ENCODE peak calls at places on chromosomes 11 and 22, in six cellular contexts. F is GM12865, I is HFF-Myc, O is retinal pigment epithelial cell, B is BJ, A is mammary epithelial cell. M is an unnamed sample.

GRCh38 chr11:94767701-94768601 is at the start of gene AMOTL1:
- DNase-seq in F (no peak), I (peak; percentile 65), O (peak; percentile 66), B (no peak), A (peak; percentile 87), M (peak; percentile 75)

GRCh38 chr22:36439481-36440271 is 41.8 kb downstream of the TXN2 start:
- DNase-seq in F (no peak), I (peak; percentile 83), O (peak; percentile 21), B (peak; percentile 86), A (peak; percentile 83), M (peak; percentile 84)

GRCh38 chr11:114172871-114173444 is 113.4 kb downstream of the ZBTB16 start:
- DNase-seq in F (no peak), I (no peak), O (no peak), B (no peak), A (no peak), M (no peak)

GRCh38 chr11:2770556-2771301 is 70.9 kb upstream of the KCNQ1OT1 start:
- DNase-seq in F (no peak), I (no peak), O (no peak), B (no peak), A (no peak), M (no peak)

GRCh38 chr11:106997241-106997640 is 21.0 kb downstream of the GUCY1A2 start:
- DNase-seq in F (no peak), I (no peak), O (no peak), B (no peak), A (no peak), M (no peak)

GRCh38 chr11:126197277-126197939 is 14.0 kb downstream of the RPUSD4 start:
- DNase-seq in F (peak; percentile 33), I (peak; percentile 72), O (no peak), B (peak; percentile 26), A (peak; percentile 28), M (peak; percentile 12)

GRCh38 chr22:29517215-29517908 is 36.2 kb downstream of the THOC5 start:
- DNase-seq in F (no peak), I (no peak), O (no peak), B (no peak), A (no peak), M (no peak)

GRCh38 chr22:27215826-27216320 is 558.5 kb downstream of the MIAT start:
- DNase-seq in F (no peak), I (no peak), O (no peak), B (no peak), A (no peak), M (no peak)

GRCh38 chr11:28919194-28919593 is 811.0 kb downstream of the METTL15 start:
- DNase-seq in F (no peak), I (no peak), O (no peak), B (no peak), A (peak; percentile 84), M (peak; percentile 98)

GRCh38 chr22:30565341-30565740 is 9.1 kb downstream of the GAL3ST1 start:
- DNase-seq in F (no peak), I (no peak), O (no peak), B (no peak), A (no peak), M (no peak)

GRCh38 chr22:30033891-30034290 is 46.4 kb upstream of the HORMAD2 start:
- DNase-seq in F (no peak), I (no peak), O (no peak), B (no peak), A (no peak), M (no peak)

GRCh38 chr22:50518628-50519027 is 6.8 kb downstream of the SCO2 start:
- DNase-seq in F (no peak), I (no peak), O (no peak), B (no peak), A (no peak), M (no peak)

GRCh38 chr22:44245867-44246266 is 65.1 kb downstream of the PARVG start:
- DNase-seq in F (no peak), I (no peak), O (no peak), B (no peak), A (no peak), M (no peak)

GRCh38 chr11:88064097-88064705 is 111.0 kb downstream of the RAB38 start:
- DNase-seq in F (no peak), I (no peak), O (no peak), B (no peak), A (no peak), M (no peak)

GRCh38 chr22:19448076-19448607 is 631 bp upstream of the C22orf39 start:
- DNase-seq in F (peak; percentile 86), I (no peak), O (no peak), B (no peak), A (peak; percentile 35), M (peak; percentile 57)

GRCh38 chr11:57347336-57347735 is 9.2 kb downstream of the P2RX3 start:
- DNase-seq in F (no peak), I (no peak), O (no peak), B (no peak), A (no peak), M (no peak)

GRCh38 chr22:33918676-33919590 is 1.3 kb downstream of the LARGE1 start:
- DNase-seq in F (no peak), I (no peak), O (no peak), B (no peak), A (no peak), M (peak; percentile 22)

GRCh38 chr22:29747832-29748231 is 19.0 kb downstream of the ZMAT5 start:
- DNase-seq in F (no peak), I (no peak), O (no peak), B (no peak), A (no peak), M (no peak)

GRCh38 chr11:65069217-65069616 is 10.9 kb upstream of the NAALADL1 start:
- DNase-seq in F (peak; percentile 34), I (no peak), O (no peak), B (no peak), A (peak; percentile 47), M (peak; percentile 43)

GRCh38 chr22:38201371-38201717 is 450 bp upstream of the MAFF start:
- DNase-seq in F (no peak), I (no peak), O (no peak), B (no peak), A (no peak), M (no peak)

GRCh38 chr11:112166561-112166960 is 611 bp upstream of the TEX12 start:
- DNase-seq in F (no peak), I (no peak), O (peak; percentile 90), B (no peak), A (peak; percentile 25), M (peak; percentile 85)

GRCh38 chr11:95565692-95566091 is 223.9 kb downstream of the FAM76B start:
- DNase-seq in F (no peak), I (no peak), O (no peak), B (no peak), A (no peak), M (no peak)

GRCh38 chr11:44568358-44568705 is 2.9 kb downstream of the CD82 start:
- DNase-seq in F (no peak), I (no peak), O (no peak), B (no peak), A (no peak), M (no peak)

GRCh38 chr11:44566952-44567875 is 1.8 kb downstream of the CD82 start:
- DNase-seq in F (peak; percentile 67), I (no peak), O (no peak), B (no peak), A (no peak), M (no peak)

GRCh38 chr11:44567876-44568256 is 2.4 kb downstream of the CD82 start:
- DNase-seq in F (no peak), I (no peak), O (no peak), B (no peak), A (no peak), M (no peak)

GRCh38 chr11:44570411-44571155 is 5.1 kb downstream of the CD82 start:
- DNase-seq in F (no peak), I (no peak), O (no peak), B (no peak), A (no peak), M (no peak)

DNA sequence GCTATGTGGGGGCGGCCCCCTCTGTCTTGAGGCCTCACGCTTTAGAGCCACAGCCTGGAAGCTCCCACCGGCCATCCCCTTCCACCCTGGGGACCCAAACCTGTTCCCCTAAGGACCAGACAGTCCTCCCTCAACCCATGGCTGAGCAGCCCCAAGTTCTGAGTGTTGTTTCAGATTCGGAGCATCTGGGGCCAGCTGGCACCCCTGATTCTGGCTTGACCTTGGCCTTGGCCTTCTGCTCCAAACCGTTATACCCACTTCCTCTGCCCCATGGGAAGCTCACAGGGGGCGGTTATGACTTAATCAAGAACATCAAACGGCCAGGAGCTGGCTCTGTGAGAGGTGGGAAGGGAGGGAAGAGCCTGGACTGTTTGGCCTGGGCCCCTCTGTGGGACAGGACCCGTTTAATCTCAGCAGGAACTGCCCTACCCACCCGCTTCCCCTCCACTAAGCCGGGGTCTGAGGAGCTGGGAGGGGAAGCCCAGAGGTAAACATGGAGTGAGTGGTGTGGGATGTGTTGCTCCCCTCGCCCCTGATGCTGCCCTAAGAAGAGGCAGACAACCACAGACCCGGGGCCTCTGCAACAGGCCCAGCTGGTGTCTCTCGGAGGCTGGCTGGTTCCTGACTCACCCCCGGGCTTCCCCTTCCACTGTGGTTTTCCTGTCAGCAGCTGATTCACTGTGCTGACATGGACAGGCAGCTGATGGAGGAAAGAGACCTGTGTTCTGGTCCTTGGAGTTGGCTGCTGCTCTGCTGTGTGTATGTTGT is 3.4 kb downstream of the CD82 start:
- DNase-seq in F (peak; percentile 89), I (peak; percentile 52), O (peak; percentile 69), B (peak; percentile 51), A (peak; percentile 94), M (peak; percentile 92)
- H3K4me3 ChIP-seq in F (peak overlapping the region; percentile 78), I (no peak overlapping the region), O (no peak overlapping the region), B (no peak overlapping the region), A (no peak overlapping the region), M (no peak overlapping the region)

GRCh38 chr11:124643042-124643604 is 20.5 kb downstream of the TBRG1 start:
- DNase-seq in F (no peak), I (no peak), O (no peak), B (no peak), A (no peak), M (no peak)
- H3K4me3 ChIP-seq in F (no peak overlapping the region), I (no peak overlapping the region), O (no peak overlapping the region), B (no peak overlapping the region), A (no peak overlapping the region), M (no peak overlapping the region)

GRCh38 chr11:117535201-117535869 is 207.7 kb downstream of the CEP164 start:
- DNase-seq in F (no peak), I (no peak), O (no peak), B (no peak), A (no peak), M (no peak)
- H3K4me3 ChIP-seq in F (no peak overlapping the region), I (no peak overlapping the region), O (no peak overlapping the region), B (no peak overlapping the region), A (no peak overlapping the region), M (no peak overlapping the region)

DNA sequence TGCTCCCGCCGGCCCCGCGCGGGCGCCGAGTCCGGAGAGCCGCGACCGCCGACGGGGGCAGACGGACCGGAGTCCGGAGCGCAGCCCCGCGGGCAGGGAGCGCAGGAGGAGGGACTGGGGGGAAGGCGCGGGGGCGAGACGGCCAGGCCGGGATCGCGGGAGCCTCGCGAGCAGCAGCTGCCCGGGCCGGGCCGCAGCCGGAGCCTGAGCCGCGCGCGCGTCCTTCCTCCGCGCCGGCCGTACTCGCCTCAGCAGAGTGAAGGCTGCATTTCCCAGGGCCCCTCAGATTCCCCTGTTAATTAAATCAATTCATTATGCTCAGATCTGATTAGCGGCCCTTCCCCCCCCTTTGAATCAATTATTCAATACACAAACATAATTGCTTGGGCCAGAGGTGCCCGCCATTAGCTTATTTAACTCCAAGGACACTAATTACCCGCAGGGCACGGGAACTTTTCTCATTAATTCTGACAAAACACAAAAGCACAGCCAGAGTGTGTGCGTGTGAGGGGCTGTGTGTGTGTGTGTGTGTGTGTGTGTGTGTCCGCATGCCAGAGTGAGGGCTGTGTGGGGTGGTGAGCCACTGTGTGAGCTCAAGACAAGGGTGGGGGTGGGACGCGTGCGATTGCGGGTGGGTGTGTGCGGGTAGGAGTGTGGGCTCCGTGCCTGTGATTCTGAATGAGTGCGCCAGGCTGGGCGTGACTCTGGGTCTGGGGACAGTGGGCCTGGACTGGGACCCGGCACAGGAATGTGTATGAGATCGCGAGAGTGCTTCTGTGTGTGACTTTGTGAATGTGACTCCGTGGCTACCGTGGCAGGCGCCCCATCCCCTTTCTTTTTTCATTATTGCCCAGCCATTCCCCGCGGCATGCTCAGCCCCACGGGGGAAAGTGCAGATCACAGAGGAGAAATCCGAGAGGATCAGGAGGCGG is 5.1 kb upstream of the LMO1 start:
- DNase-seq in F (no peak), I (no peak), O (no peak), B (no peak), A (no peak), M (no peak)
- H3K4me3 ChIP-seq in F (no peak overlapping the region), I (no peak overlapping the region), O (peak overlapping the region; percentile 44), B (no peak overlapping the region), A (peak overlapping the region; percentile 37), M (no peak overlapping the region)